ENCODE peak calls at places on chromosome 22, in nine cellular contexts. L is heart left ventricle, Q is psoas muscle, Z is HCT116, X is coronary artery, C is H9, T is fibroblast of lung, R is neural progenitor cell, Y is sigmoid colon. F is an unnamed sample.

GRCh38 chr22:33597274-33597985 is 322.8 kb downstream of the LARGE1 start:
- DNase-seq in T (no peak), Q (no peak), L (no peak), Z (no peak), C (no peak), Y (no peak), X (no peak), R (peak; percentile 63), F (no peak)

GRCh38 chr22:35552186-35552842 is 11.7 kb downstream of the RASD2 start:
- DNase-seq in Z (peak; percentile 42), T (no peak), L (no peak), Y (no peak), X (no peak), Q (no peak), R (peak; percentile 77), C (peak; percentile 88), F (no peak)

GRCh38 chr22:35480627-35481565 is 59.7 kb upstream of the RASD2 start:
- DNase-seq in L (no peak), R (no peak), Y (peak; percentile 90), Q (no peak), X (no peak), C (peak; percentile 20), Z (no peak), T (no peak), F (no peak)

GRCh38 chr22:37926358-37926757 is 20.3 kb downstream of the MICALL1 start:
- DNase-seq in L (no peak), C (no peak), X (no peak), Y (no peak), Z (no peak), Q (no peak), R (no peak), T (no peak), F (no peak)

GRCh38 chr22:44624689-44625420 is 77.1 kb upstream of the PRR5 start:
- DNase-seq in Y (no peak), C (no peak), Z (no peak), Q (peak; percentile 37), L (no peak), X (no peak), R (no peak), T (no peak), F (no peak)

GRCh38 chr22:20962491-20962945 is 4.5 kb upstream of the AIFM3 start:
- DNase-seq in Y (no peak), Z (no peak), X (no peak), Q (peak; percentile 8), T (no peak), L (no peak), R (no peak), C (no peak), F (no peak)

GRCh38 chr22:47445212-47445611 is 682.8 kb downstream of the TBC1D22A start:
- DNase-seq in T (no peak), Y (peak; percentile 50), L (no peak), Q (no peak), X (peak; percentile 56), Z (no peak), C (no peak), R (no peak), F (no peak)

GRCh38 chr22:42937164-42937854 is 77.6 kb downstream of the PACSIN2 start:
- DNase-seq in R (no peak), Q (no peak), L (no peak), T (peak; percentile 91), C (peak; percentile 23), Y (peak; percentile 81), X (no peak), Z (peak; percentile 56), F (no peak)

GRCh38 chr22:26589367-26589844 is 526 bp downstream of the TPST2 start:
- DNase-seq in X (peak; percentile 79), Z (no peak), T (peak; percentile 29), L (peak; percentile 31), R (peak; percentile 54), Y (no peak), C (no peak), Q (peak; percentile 68), F (no peak)

GRCh38 chr22:45842141-45842831 is 134.7 kb downstream of the WNT7B start:
- DNase-seq in X (no peak), T (peak; percentile 92), Y (no peak), R (no peak), C (no peak), Z (no peak), L (no peak), Q (no peak), F (no peak)
- H3K27ac ChIP-seq in X (no peak overlapping the region), T (no peak overlapping the region), Y (no peak overlapping the region), R (no peak overlapping the region), C (no peak overlapping the region), Z (no peak overlapping the region), L (no peak overlapping the region), Q (no peak overlapping the region), F (no peak overlapping the region)

GRCh38 chr22:29738118-29738815 is 18.5 kb downstream of the CABP7 start:
- DNase-seq in C (no peak), T (no peak), L (no peak), Q (no peak), Z (no peak), X (no peak), Y (no peak), R (no peak), F (no peak)

GRCh38 chr22:29744902-29745301 is 21.9 kb downstream of the ZMAT5 start:
- DNase-seq in Q (peak; percentile 94), Z (no peak), R (no peak), C (no peak), L (no peak), X (no peak), Y (no peak), T (peak; percentile 27), F (no peak)

GRCh38 chr22:29739346-29739875 is 19.6 kb downstream of the CABP7 start:
- DNase-seq in R (no peak), Z (no peak), L (no peak), Y (no peak), Q (no peak), X (no peak), C (no peak), T (no peak), F (no peak)

GRCh38 chr22:29740216-29740615 is 20.4 kb downstream of the CABP7 start:
- DNase-seq in L (no peak), Q (no peak), Z (no peak), X (no peak), Y (no peak), R (no peak), C (no peak), T (no peak), F (no peak)

DNA sequence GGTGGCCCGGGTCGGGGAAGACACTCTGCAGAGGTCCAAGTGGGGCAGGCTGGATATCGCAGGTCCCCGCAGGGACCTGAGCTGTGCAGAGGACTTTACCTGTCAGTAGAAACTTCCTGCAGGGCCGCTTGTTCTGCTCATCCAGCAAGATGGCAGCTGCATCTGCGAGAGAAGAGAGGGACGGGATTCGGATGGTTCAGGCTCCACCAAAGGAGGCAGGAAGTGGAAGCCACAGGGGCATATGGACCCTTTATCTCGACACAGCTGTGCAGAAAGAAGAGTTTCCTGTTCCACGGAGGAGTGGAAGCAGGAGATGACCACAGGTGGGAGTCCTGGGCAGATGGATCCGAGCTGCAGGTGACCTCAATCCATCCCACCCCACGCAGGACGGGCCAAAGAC is 22.5 kb downstream of the CABP7 start:
- DNase-seq in X (no peak), Y (no peak), R (no peak), Z (no peak), Q (no peak), T (no peak), C (no peak), L (no peak), F (no peak)
- TF ChIP-seq CTCF in X (no peak), Y (no peak), R (no peak), Z (no peak), Q (no peak), T (no peak), C (no peak), L (no peak), F (no peak)

GRCh38 chr22:45844949-45845613 is 131.9 kb downstream of the WNT7B start:
- DNase-seq in Q (no peak), T (peak; percentile 55), R (peak; percentile 72), Z (no peak), X (no peak), C (no peak), Y (no peak), L (no peak), F (no peak)
- H3K27ac ChIP-seq in Q (no peak overlapping the region), T (no peak overlapping the region), R (peak overlapping the region; percentile 94), Z (no peak overlapping the region), X (no peak overlapping the region), C (no peak overlapping the region), Y (no peak overlapping the region), L (no peak overlapping the region), F (no peak overlapping the region)

DNA sequence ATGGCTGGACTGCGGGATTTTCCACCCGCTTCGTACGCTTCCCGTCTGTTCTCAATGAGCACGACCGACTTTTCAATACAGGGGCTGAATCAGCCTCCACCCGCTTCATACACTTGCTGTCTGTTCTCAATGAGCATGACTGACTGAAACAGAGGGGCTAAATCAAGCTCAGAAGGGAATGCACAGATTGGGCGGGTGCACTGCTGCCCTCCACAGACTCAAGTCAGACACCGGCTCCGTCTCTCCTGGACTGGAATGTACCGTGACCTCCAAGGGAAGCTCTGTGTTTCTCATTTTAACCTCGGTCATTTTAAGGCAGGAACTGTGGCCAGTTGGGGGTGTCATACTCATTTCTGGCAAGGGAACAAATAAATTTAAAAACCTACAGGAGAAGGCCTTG is 48.4 kb downstream of the BRD1 start:
- DNase-seq in X (no peak), L (no peak), T (no peak), R (no peak), Q (peak; percentile 24), Y (no peak), Z (no peak), C (no peak), F (no peak)
- TF ChIP-seq CTCF in X (no peak), L (no peak), T (no peak), R (no peak), Q (no peak), Y (no peak), Z (no peak), C (no peak), F (no peak)

DNA sequence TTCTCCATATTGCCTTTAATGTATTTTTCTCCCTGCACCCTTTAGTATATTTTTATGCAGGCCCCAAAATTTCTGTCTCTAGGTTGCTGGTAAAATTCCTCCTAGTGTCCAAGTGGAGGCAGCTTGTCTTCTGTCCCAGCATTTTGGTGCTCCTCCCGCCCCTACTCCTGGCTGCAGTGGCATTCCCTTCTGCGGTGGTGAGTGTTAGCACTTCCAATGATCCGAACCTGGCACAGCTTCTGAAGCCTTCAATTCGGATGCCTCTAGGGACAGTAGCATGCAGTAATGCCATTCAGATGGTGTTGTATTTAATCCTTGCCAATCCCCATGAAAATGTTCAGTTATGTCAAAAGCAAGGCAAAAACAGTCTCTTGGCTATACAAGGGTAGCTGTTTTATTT is 5.9 kb downstream of the YWHAH start:
- DNase-seq in Q (no peak), C (no peak), X (no peak), R (no peak), Y (no peak), Z (no peak), T (no peak), L (no peak), F (no peak)
- H3K27ac ChIP-seq in Q (no peak overlapping the region), C (no peak overlapping the region), X (peak overlapping the region; percentile 91), R (no peak overlapping the region), Y (peak overlapping the region; percentile 78), Z (no peak overlapping the region), T (no peak overlapping the region), L (no peak overlapping the region), F (peak overlapping the region; percentile 70)

DNA sequence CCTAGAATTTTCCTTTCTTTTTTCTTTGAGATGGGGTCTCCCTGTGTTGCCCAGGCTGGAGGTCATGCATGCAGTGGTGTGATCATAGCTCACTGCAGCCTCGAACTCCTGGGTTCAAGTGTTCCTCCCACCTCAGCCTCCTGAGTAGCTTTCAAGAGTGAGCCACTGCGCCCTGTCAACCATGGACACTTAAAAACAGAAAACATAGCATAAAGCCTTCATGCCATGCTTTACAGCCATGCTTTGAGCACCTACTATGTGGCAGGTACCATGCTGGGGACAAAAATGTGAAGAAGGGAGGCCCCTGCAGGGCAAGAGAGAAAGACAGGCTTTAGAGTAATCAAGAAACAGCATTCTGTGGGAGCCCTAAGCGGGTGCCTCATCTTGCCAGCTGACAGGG is 13.7 kb upstream of the GNB1L start:
- DNase-seq in Z (no peak), R (no peak), L (no peak), C (peak; percentile 26), X (no peak), T (no peak), Q (peak; percentile 35), Y (no peak), F (no peak)
- TF ChIP-seq CTCF in Z (no peak), R (no peak), L (no peak), C (peak; percentile 34), X (no peak), T (no peak), Q (no peak), Y (no peak), F (no peak)